ENCODE peak calls at places on chromosome 14, in four cellular contexts. R is epithelial cell of esophagus; Q is CD4-positive, alpha-beta T cell; O is body of pancreas. F is an unnamed sample.

GRCh38 chr14:93023039-93023438 is 92.7 kb downstream of the ITPK1 start:
- DNase-seq in R (no peak), O (no peak), Q (no peak), F (no peak)

GRCh38 chr14:52873096-52873495 is 77.8 kb downstream of the FERMT2 start:
- DNase-seq in R (no peak), Q (no peak), O (no peak), F (no peak)

GRCh38 chr14:94079891-94080605 is 954 bp downstream of the DDX24 start:
- DNase-seq in Q (no peak), O (no peak), R (no peak), F (no peak)

GRCh38 chr14:86602263-86602662 is 1072.3 kb downstream of the FLRT2 start:
- DNase-seq in R (no peak), O (no peak), Q (no peak), F (no peak)

GRCh38 chr14:103801459-103801858 is 45.9 kb downstream of the PPP1R13B start:
- DNase-seq in Q (no peak), O (no peak), R (peak; percentile 97), F (no peak)

GRCh38 chr14:34098045-34098984 is 147.4 kb upstream of the EGLN3 start:
- DNase-seq in O (peak; percentile 39), Q (no peak), R (peak; percentile 88), F (no peak)

GRCh38 chr14:22265319-22266140 is 323.5 kb downstream of the DAD1 start:
- DNase-seq in R (peak; percentile 57), O (no peak), Q (no peak), F (no peak)

GRCh38 chr14:70140614-70141013 is 48.1 kb downstream of the SLC8A3 start:
- DNase-seq in Q (no peak), R (no peak), O (no peak), F (no peak)

GRCh38 chr14:103887170-103887501 is 39.8 kb upstream of the PPP1R13B start:
- DNase-seq in Q (no peak), O (no peak), R (no peak), F (no peak)

GRCh38 chr14:71155743-71156142 is 248.5 kb downstream of the PCNX1 start:
- DNase-seq in R (no peak), Q (no peak), O (no peak), F (no peak)

DNA sequence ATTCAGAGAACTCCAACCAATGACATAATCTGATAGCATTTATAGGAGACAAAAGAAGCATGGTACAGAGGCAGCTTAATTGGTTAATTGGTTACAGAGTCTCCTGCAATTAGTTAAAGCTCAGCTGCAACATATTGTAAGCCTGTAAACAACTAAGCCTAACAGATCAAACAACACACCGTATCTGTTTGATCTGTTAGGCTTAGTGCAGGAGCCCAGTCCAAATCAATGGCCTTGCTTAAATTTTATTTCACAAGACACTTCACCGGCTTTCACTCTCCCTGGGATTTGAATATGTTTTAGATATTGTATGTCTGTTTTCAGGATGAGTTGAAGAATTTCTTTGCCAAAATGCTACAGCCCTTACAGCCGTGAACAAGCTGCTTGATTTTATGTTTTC is 5.4 kb upstream of the RNASE1 start:
- DNase-seq in Q (no peak), R (no peak), O (no peak), F (no peak)
- TF ChIP-seq CTCF in Q (no peak), R (no peak), O (no peak), F (no peak)

GRCh38 chr14:90382491-90383125 is 14.2 kb upstream of the CALM1 start:
- DNase-seq in O (peak; percentile 69), R (peak; percentile 78), Q (peak; percentile 51), F (peak; percentile 52)
- TF ChIP-seq CTCF in O (no peak), R (no peak), Q (no peak), F (no peak)

DNA sequence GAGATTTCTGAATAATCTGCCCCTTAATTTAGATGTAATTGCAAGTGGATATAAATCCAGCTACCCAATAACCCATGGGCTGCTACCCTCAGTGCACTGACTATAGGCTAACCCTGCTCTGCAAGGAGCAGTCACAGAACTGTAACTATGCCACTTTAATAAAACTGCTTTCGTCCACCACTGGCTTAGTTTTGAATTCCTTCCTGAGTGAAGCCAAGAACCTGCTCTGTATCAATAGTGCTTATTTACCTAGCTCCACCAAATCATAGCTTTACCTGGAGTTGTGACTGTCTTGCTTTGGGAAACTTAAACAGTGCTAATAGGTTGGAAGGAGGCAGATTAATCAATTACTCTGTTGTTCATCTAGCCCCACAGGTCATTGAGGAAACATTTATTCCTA is 1524.4 kb upstream of the SEL1L start:
- DNase-seq in O (no peak), Q (no peak), R (no peak), F (no peak)
- TF ChIP-seq CTCF in O (no peak), Q (no peak), R (no peak), F (no peak)

GRCh38 chr14:47442206-47442605 is 233.2 kb downstream of the MDGA2 start:
- DNase-seq in O (no peak), Q (no peak), R (peak; percentile 37), F (no peak)
- TF ChIP-seq CTCF in O (no peak), Q (no peak), R (no peak), F (no peak)

GRCh38 chr14:60266021-60266937 is 17.3 kb downstream of the PPM1A start:
- DNase-seq in Q (no peak), O (no peak), R (peak; percentile 47), F (no peak)
- TF ChIP-seq CTCF in Q (peak; percentile 73), O (no peak), R (peak; percentile 75), F (no peak)

GRCh38 chr14:67335781-67336180 is 23.8 kb downstream of the ATP6V1D start:
- DNase-seq in R (peak; percentile 46), Q (no peak), O (no peak), F (no peak)
- TF ChIP-seq CTCF in R (peak; percentile 39), Q (peak; percentile 41), O (no peak), F (peak; percentile 61)

DNA sequence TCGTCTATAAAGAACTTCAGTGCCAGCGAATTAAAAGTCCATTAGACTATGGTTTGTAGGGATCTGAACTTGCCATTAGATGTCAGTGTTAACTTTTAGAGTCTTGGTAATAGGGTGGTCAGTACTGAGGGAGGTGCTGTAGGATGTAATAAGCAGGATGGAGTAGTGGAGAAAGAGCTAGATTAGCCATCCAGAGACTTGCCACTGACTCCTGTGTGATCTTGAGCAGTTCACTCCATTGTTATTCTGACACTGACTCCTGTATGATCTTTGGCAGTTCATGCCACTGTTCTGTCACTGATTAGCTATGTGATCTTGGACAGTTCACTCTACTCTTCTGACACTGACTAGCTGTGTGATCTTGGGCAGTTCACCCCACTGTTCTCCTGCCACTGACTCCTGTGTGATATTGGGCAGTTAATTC is 133.6 kb downstream of the TTLL5 start:
- DNase-seq in R (peak; percentile 27), Q (no peak), O (no peak), F (no peak)
- TF ChIP-seq CTCF in R (no peak), Q (no peak), O (no peak), F (no peak)